ENCODE peak calls at places on chromosomes 2 and 18, in nine cellular contexts. L is A549; G is colonic mucosa; U is mammary epithelial cell; J is astrocyte; C is CD8-positive, alpha-beta T cell; H is upper lobe of right lung; Z is PC-9; F is A673. D is an unnamed sample.

GRCh38 chr18:3177902-3178687 is 41.7 kb downstream of the MYOM1 start:
- DNase-seq in H (peak), J (peak), L (no peak), Z (no peak), C (peak), G (peak), F (no peak), U (no peak), D (no peak)

GRCh38 chr2:120177011-120177621 is 46.1 kb downstream of the TMEM185B start:
- DNase-seq in L (no peak), G (peak), J (no peak), H (peak), F (no peak), Z (no peak), C (peak), U (peak), D (no peak)

GRCh38 chr18:9803698-9804516 is 81.9 kb upstream of the TXNDC2 start:
- DNase-seq in L (no peak), F (peak), J (no peak), Z (no peak), U (no peak), C (no peak), G (no peak), H (no peak), D (no peak)

GRCh38 chr2:184765048-184765881 is 166.9 kb downstream of the ZNF804A start:
- DNase-seq in H (no peak), U (no peak), J (no peak), C (no peak), F (peak), G (no peak), L (no peak), Z (no peak), D (no peak)

GRCh38 chr2:135637456-135638087 is 104.1 kb upstream of the UBXN4 start:
- DNase-seq in C (no peak), H (no peak), Z (no peak), U (no peak), L (no peak), J (no peak), G (no peak), F (no peak), D (no peak)

GRCh38 chr2:227248876-227249275 is 76.2 kb upstream of the MFF start:
- DNase-seq in L (no peak), C (no peak), F (no peak), G (no peak), Z (no peak), H (no peak), U (no peak), J (no peak), D (no peak)

GRCh38 chr2:208807756-208808155 is 401.2 kb downstream of the PTH2R start:
- DNase-seq in G (no peak), F (no peak), J (no peak), Z (no peak), U (peak), L (no peak), C (no peak), H (no peak), D (no peak)

GRCh38 chr2:140589696-140590095 is 1541.1 kb downstream of the LRP1B start:
- DNase-seq in J (peak), F (no peak), L (no peak), Z (no peak), H (no peak), U (no peak), C (no peak), G (no peak), D (no peak)

GRCh38 chr2:21422050-21422449 is 298.3 kb downstream of the TDRD15 start:
- DNase-seq in Z (peak), G (peak), L (no peak), U (no peak), H (peak), F (peak), C (no peak), J (no peak), D (no peak)

GRCh38 chr2:205273148-205273547 is 409.2 kb upstream of the NRP2 start:
- DNase-seq in C (no peak), J (no peak), Z (no peak), L (no peak), G (no peak), F (no peak), H (no peak), U (no peak), D (no peak)

GRCh38 chr2:223549215-223549614 is 52.9 kb downstream of the SCG2 start:
- DNase-seq in L (peak), F (peak), H (no peak), G (no peak), U (peak), J (peak), Z (peak), C (no peak), D (peak)

GRCh38 chr2:107727318-107727717 is 99.4 kb upstream of the RGPD4 start:
- DNase-seq in F (no peak), J (no peak), U (no peak), C (no peak), H (no peak), Z (no peak), L (no peak), G (no peak), D (no peak)

GRCh38 chr2:234083572-234084348 is 33.3 kb downstream of the SPP2 start:
- DNase-seq in Z (no peak), F (no peak), J (no peak), U (no peak), H (no peak), G (no peak), C (no peak), L (no peak), D (no peak)

DNA sequence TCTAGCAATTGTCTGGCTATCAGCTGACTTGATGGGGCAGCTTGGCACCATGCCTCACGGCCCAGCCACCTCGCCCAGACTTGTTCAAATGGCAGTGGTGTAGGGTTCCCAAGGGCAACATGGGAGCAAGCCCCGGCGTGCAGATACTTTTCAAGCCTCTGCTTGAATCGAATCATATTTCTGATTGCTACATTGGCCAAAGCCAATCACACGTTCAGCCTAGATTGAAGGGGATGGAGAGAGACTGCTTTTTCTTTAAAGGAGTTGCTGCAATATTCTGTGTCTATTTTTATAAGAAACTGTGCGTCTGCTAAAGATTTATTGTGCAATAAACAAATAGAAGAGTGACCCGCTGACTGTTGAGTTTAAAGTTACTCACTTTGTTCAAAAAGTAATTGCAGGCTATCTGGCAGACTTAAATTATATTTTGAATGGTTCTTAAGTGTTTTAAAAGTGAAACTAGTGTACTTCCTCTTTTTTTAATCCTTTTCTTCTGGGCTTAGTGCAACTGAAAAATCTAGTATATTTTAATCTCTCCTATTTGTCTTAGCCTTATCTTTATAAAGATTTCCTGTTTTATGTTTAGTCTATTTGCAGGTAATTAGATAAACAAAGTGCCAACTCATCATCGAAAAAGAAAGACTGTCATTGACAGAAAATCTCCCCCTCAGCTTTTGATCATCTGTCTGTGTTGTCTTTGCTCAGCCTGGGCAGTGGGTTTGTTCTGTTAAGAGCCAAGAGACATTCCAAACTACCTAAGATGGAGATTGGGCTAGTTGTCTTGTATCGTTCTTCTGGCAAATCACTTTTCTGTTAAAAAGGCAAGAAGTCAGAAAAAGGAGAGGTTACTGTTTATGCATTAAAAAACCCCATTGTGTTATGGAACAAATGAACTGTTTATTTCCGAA is 156.1 kb downstream of the TPGS2 start:
- DNase-seq in F (peak), J (peak), L (no peak), H (peak), Z (no peak), G (peak), U (peak), C (no peak), D (no peak)
- H3K4me3 ChIP-seq in F (peak), J (no peak), L (peak), H (peak), Z (peak), G (no peak), U (peak), C (no peak), D (no peak)

GRCh38 chr2:383173-383572 is 95.3 kb upstream of the ALKAL2 start:
- DNase-seq in L (no peak), C (no peak), G (no peak), U (no peak), F (no peak), H (no peak), Z (no peak), J (no peak), D (no peak)
- TF ChIP-seq CTCF in L (no peak), C (no peak), G (no peak), U (no peak), F (no peak), H (no peak), Z (no peak), J (peak), D (no peak)

GRCh38 chr2:18346364-18346763 is 214.1 kb downstream of the RDH14 start:
- DNase-seq in G (no peak), F (no peak), H (no peak), J (peak), U (no peak), L (no peak), Z (no peak), C (no peak), D (no peak)

GRCh38 chr2:18345848-18346247 is 214.6 kb downstream of the RDH14 start:
- DNase-seq in J (peak), F (no peak), U (peak), H (peak), G (no peak), Z (no peak), L (no peak), C (no peak), D (peak)

DNA sequence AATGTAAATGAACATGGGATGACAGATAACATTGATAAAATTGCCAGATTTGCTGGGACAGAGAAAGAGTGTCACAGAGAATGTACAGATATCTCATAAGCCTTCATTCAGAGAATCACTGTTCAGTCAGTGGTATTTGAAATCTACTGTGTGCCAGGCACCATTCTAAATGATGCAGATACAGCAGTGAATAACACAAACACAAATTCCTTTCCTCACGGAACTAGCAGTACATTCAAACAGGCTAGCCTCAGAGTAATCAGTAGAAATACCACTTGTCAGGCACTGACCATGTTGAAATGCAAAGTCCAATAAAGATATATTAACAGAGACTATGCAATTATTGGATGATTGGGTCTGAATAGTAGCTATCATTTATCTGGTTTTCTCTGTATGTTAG is 211.0 kb downstream of the RDH14 start:
- DNase-seq in H (no peak), Z (no peak), C (no peak), G (no peak), U (no peak), F (no peak), J (peak), L (no peak), D (no peak)
- H3K4me3 ChIP-seq in H (no peak), Z (no peak), C (no peak), G (no peak), U (no peak), F (no peak), J (no peak), L (no peak), D (no peak)

GRCh38 chr18:50982802-50983179 is 15.0 kb downstream of the ELAC1 start:
- DNase-seq in H (no peak), G (no peak), F (peak), C (no peak), J (no peak), Z (no peak), L (no peak), U (no peak), D (no peak)
- TF ChIP-seq CTCF in H (no peak), G (no peak), F (peak), C (no peak), J (no peak), Z (no peak), L (no peak), U (peak), D (no peak)

GRCh38 chr18:58640428-58640805 is 11.5 kb upstream of the ALPK2 start:
- DNase-seq in Z (peak), G (no peak), H (no peak), C (no peak), L (no peak), J (no peak), U (no peak), F (peak), D (no peak)
- H3K4me3 ChIP-seq in Z (no peak), G (no peak), H (no peak), C (no peak), L (no peak), J (no peak), U (no peak), F (no peak), D (no peak)

GRCh38 chr2:95327861-95328260 is 30.7 kb downstream of the KCNIP3 start:
- DNase-seq in F (no peak), J (no peak), L (no peak), Z (no peak), G (no peak), U (no peak), C (no peak), H (no peak), D (no peak)
- TF ChIP-seq CTCF in F (no peak), J (no peak), L (no peak), Z (no peak), G (no peak), U (no peak), C (no peak), H (no peak), D (no peak)

GRCh38 chr2:74958277-74959105 is at the start of gene POLE4:
- DNase-seq in H (peak), G (peak), L (peak), Z (peak), U (peak), C (peak), J (peak), F (peak), D (no peak)

GRCh38 chr2:74953796-74954499 is 4.5 kb upstream of the POLE4 start:
- DNase-seq in Z (no peak), F (no peak), H (no peak), G (no peak), C (no peak), U (no peak), L (no peak), J (no peak), D (no peak)

GRCh38 chr2:74954500-74954874 is 4.0 kb upstream of the POLE4 start:
- DNase-seq in Z (no peak), L (no peak), F (no peak), J (no peak), U (no peak), C (no peak), G (no peak), H (no peak), D (no peak)

GRCh38 chr2:74957886-74958276 is 562 bp upstream of the POLE4 start:
- DNase-seq in U (no peak), J (no peak), H (no peak), L (no peak), F (no peak), G (no peak), C (no peak), Z (no peak), D (no peak)

GRCh38 chr2:74959106-74959751 is 786 bp downstream of the POLE4 start:
- DNase-seq in L (no peak), H (peak), J (no peak), U (no peak), C (peak), G (no peak), F (no peak), Z (no peak), D (no peak)
- H3K4me3 ChIP-seq in L (peak), H (peak), J (peak), U (peak), C (peak), G (peak), F (peak), Z (peak), D (peak)

DNA sequence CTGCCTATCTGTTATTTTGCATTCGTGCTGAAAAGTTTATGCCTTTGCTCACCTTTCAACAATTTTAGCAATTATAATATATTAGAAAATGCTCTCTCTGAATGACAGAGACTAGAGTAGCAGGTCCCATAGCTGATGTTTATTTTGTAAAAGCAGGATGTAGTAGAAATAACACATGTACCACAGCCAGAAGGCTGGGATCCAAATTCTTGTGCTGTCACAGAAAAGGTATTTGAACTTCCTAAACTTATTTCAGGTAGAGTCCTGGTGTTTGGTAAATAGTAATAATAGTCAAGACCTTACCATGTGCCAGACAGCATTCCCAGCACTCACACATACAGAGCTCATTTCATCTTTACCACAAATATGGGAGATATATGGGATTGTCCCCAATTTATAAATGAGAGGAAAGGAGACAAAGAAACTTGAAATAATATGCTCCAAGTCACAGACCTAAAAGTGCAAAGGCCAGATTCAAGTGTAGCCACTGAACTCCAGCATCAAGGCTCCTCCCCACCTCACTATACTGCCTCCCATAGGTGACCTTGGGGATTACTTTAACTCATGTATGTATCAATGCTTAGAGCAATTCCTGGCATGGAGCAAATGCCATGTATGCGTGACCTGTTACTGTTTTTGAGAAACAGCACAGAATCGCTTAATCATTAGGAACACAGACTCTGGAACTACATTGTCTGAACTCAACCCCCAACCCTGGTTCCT is 284.7 kb upstream of the RAB12 start:
- DNase-seq in L (no peak), J (no peak), Z (no peak), F (no peak), G (no peak), H (no peak), U (no peak), C (no peak), D (no peak)
- TF ChIP-seq CTCF in L (no peak), J (no peak), Z (no peak), F (no peak), G (no peak), H (no peak), U (peak), C (no peak), D (no peak)

GRCh38 chr2:192195548-192196418 is 1.1 kb upstream of the TMEFF2 start:
- DNase-seq in G (no peak), C (no peak), J (peak), Z (no peak), F (peak), L (peak), U (no peak), H (peak), D (no peak)
- H3K4me3 ChIP-seq in G (peak), C (peak), J (peak), Z (no peak), F (peak), L (peak), U (peak), H (peak), D (peak)

DNA sequence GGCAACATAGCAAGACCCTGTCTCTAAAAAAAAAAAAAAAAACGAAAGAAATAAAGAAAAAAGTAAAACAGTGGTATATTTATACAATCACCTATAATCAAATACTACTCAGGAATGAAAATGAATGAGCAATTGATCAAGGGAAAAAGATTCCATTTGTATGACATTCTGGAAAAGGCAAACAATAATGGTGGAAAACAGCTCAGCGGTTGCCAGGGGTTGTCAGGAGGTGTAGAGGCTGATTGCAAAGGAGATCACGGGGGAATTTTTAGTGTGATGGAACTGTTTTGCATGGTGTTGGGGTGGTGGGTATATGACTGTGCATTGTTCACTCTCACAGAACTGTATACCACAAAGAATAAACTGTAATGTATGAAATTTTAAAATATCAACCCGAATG is 45.5 kb upstream of the INPP4A start:
- DNase-seq in C (no peak), L (no peak), G (no peak), Z (no peak), J (no peak), U (no peak), F (no peak), H (no peak), D (no peak)
- TF ChIP-seq CTCF in C (no peak), L (no peak), G (no peak), Z (no peak), J (no peak), U (no peak), F (no peak), H (no peak), D (no peak)

D was measured in AG04449.